ENCODE peak calls at places on chromosomes 16 and 17, in nine cellular contexts. L is A549, S is GM23338, T is HCT116, H is K562, M is HepG2, R is SK-N-SH, V is HL-60, O is GM12878. X is an unnamed sample.

GRCh38 chr17:46851029-46851741 is at the start of gene WNT9B:
- DNase-seq in L (peak), S (peak), T (no peak), H (peak), M (peak), R (peak), V (no peak), O (no peak), X (no peak)

GRCh38 chr16:23317751-23318150 is 15.6 kb downstream of the SCNN1B start:
- DNase-seq in L (no peak), S (no peak), T (no peak), H (no peak), M (no peak), R (no peak), V (no peak), O (no peak), X (no peak)

GRCh38 chr17:31508310-31509094 is 117.0 kb downstream of the RAB11FIP4 start:
- DNase-seq in L (peak), S (peak), T (no peak), H (no peak), M (peak), R (no peak), V (no peak), O (peak), X (no peak)

GRCh38 chr16:59849716-59850115 is 1115.6 kb upstream of the GOT2 start:
- DNase-seq in L (no peak), S (peak), T (no peak), H (no peak), M (no peak), R (no peak), V (no peak), O (no peak), X (no peak)

GRCh38 chr17:29190808-29191207 is 10.6 kb upstream of the MYO18A start:
- DNase-seq in L (no peak), S (no peak), T (no peak), H (no peak), M (no peak), R (no peak), V (no peak), O (no peak), X (no peak)

GRCh38 chr17:17730250-17730935 is 49.1 kb downstream of the RAI1 start:
- DNase-seq in L (no peak), S (no peak), T (no peak), H (no peak), M (no peak), R (no peak), V (no peak), O (no peak), X (no peak)

GRCh38 chr16:81446318-81447275 is 2.0 kb downstream of the CMIP start:
- DNase-seq in L (peak), S (peak), T (no peak), H (no peak), M (no peak), R (peak), V (no peak), O (no peak), X (no peak)

GRCh38 chr17:18981642-18982424 is 22.7 kb downstream of the FAM83G start:
- DNase-seq in L (peak), S (no peak), T (peak), H (peak), M (peak), R (no peak), V (no peak), O (no peak), X (peak)

GRCh38 chr16:28495795-28496749 is 1.6 kb downstream of the APOBR start:
- DNase-seq in L (no peak), S (no peak), T (no peak), H (no peak), M (no peak), R (no peak), V (no peak), O (no peak), X (no peak)

GRCh38 chr17:55089955-55090573 is 121.5 kb downstream of the STXBP4 start:
- DNase-seq in L (peak), S (peak), T (peak), H (peak), M (peak), R (no peak), V (no peak), O (peak), X (no peak)

GRCh38 chr17:31388770-31389672 is 2.5 kb upstream of the RAB11FIP4 start:
- DNase-seq in L (no peak), S (peak), T (no peak), H (peak), M (no peak), R (peak), V (no peak), O (no peak), X (peak)

GRCh38 chr17:50364715-50365114 is 8.3 kb downstream of the MRPL27 start:
- DNase-seq in L (no peak), S (peak), T (no peak), H (no peak), M (no peak), R (no peak), V (no peak), O (no peak), X (no peak)

DNA sequence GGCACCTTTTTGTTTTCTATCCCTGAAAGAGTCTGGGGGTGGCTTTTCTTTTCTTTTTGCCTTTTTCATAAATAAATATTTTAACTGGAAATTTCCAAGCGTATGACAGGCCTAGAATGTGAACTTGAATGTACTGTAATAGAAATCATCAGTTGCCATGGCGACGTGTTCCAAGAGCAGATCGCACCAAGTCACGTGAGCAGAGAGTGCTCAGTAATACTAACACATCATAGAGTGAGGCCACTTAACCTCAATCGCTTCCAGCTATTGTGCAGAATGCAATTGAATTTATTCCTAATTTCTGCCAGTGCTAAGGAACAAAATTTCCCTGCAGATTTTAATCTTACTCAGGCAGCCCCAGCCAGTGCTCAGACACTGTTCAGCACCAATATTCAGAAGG is 26.1 kb upstream of the PMFBP1 start:
- DNase-seq in L (no peak), S (no peak), T (no peak), H (peak), M (no peak), R (peak), V (no peak), O (no peak), X (no peak)
- H3K4me3 ChIP-seq in L (no peak), S (no peak), T (no peak), H (no peak), M (no peak), R (no peak), V (no peak), O (no peak), X (no peak)

GRCh38 chr16:68492501-68493411 is 44.4 kb upstream of the SMPD3 start:
- DNase-seq in L (no peak), S (no peak), T (no peak), H (no peak), M (no peak), R (no peak), V (no peak), O (no peak), X (no peak)

GRCh38 chr16:68490358-68490757 is 42.0 kb upstream of the SMPD3 start:
- DNase-seq in L (no peak), S (no peak), T (no peak), H (no peak), M (no peak), R (no peak), V (no peak), O (no peak), X (no peak)

GRCh38 chr16:68491576-68491950 is 43.3 kb upstream of the SMPD3 start:
- DNase-seq in L (no peak), S (no peak), T (no peak), H (no peak), M (no peak), R (no peak), V (no peak), O (no peak), X (no peak)

GRCh38 chr16:68492151-68492500 is 43.8 kb upstream of the SMPD3 start:
- DNase-seq in L (no peak), S (no peak), T (no peak), H (no peak), M (no peak), R (no peak), V (no peak), O (no peak), X (no peak)

GRCh38 chr16:68490829-68491575 is 42.7 kb upstream of the SMPD3 start:
- DNase-seq in L (peak), S (peak), T (peak), H (no peak), M (no peak), R (no peak), V (no peak), O (no peak), X (peak)
- TF ChIP-seq REST in L (no peak), S (no peak), T (no peak), H (no peak), M (no peak), R (no peak), V (no peak), O (no peak), X (no peak)

DNA sequence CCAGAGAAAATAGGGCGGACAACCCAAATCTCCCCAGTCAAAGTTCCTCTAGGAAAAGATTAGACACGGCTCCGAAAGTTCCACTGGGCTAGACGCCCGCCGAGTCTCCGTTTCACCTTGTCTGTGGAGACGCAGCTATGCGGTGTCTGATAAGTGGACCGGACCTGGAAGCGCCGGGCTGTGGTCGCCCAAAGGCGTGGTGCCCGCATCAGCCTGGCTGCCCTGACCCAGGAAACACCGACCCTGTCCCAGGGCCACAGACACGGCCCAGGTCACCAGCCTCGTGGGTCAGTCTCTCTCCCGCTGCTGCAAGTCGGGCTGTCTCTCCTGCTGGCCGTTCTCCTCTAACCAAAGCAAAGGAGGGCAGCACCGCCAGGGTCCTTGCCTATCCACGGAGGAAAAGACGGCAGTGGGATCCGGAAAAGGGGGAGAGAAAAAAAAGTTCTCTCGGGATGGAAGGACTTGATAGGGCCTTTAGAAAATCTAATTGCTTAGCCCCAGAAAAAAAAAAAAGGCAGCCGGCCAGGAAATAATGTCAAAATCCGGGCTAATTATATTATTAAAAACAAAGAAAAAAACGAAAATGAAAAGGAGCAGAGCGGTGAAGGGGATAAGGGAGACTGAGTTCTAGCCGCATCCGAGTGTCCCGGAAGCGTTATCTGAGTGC is 13.9 kb upstream of the FOXF1 start:
- DNase-seq in L (no peak), S (no peak), T (no peak), H (no peak), M (no peak), R (no peak), V (no peak), O (no peak), X (no peak)
- H3K4me3 ChIP-seq in L (no peak), S (peak), T (no peak), H (no peak), M (no peak), R (no peak), V (no peak), O (no peak), X (no peak)

GRCh38 chr17:3770471-3770870 is 30.5 kb downstream of the ITGAE start:
- DNase-seq in L (no peak), S (no peak), T (no peak), H (no peak), M (no peak), R (no peak), V (no peak), O (no peak), X (no peak)
- TF ChIP-seq REST in L (no peak), S (no peak), T (no peak), H (no peak), M (no peak), R (no peak), V (no peak), O (no peak), X (no peak)

DNA sequence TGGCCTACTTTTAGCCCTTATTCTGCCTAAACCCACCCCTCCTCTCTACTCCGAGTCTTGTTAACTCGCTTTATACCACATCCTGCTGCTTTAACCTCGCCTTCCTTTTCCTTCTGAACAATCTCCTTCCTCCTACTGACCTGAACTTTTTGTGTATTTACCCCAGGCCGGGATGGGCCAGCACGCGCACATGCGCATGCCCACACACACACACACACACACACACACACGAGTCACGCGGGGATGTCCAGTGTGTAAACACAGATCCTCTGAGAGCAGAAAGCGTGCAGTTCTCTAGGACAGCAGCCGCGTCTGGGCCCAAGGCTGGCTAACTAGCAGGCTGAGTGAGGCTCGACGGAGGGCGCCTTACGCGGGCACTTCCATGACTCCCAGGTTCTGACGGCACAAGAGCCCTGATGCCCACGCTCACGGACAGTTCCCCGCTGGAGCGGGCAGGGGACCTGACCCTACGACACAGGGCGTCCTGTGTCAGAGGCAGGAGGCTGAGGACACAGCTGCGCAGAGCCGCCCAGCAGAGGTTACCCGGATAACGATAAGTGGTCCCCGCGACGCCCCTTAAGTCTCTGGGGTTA is 610 bp downstream of the PIK3R5 start:
- DNase-seq in L (no peak), S (no peak), T (no peak), H (no peak), M (no peak), R (no peak), V (no peak), O (no peak), X (no peak)
- H3K4me3 ChIP-seq in L (no peak), S (peak), T (no peak), H (no peak), M (no peak), R (no peak), V (peak), O (peak), X (no peak)

GRCh38 chr17:66976781-66977201 is 12.3 kb downstream of the CACNG4 start:
- DNase-seq in L (no peak), S (no peak), T (no peak), H (no peak), M (no peak), R (peak), V (no peak), O (no peak), X (no peak)
- TF ChIP-seq REST in L (no peak), S (no peak), T (no peak), H (no peak), M (no peak), R (no peak), V (no peak), O (no peak), X (no peak)

DNA sequence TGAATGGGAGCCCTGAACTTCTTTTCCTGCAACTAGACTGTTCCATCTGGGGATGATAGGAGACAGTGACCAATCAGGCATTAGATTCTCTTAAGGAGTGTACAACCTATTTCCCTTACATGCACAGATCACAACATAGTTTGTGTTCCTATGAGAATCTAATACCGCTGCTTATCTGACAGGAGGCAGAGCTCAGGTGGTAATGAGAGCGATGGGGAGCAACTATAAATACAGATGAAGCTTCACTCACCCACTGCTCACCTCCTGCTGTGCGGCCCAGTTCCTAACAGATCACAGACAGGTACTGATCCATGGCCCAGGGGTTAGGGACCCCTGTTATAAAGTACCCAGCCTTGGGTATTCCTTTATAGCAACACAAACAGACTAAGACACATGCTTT is 17.4 kb upstream of the ADAMTS18 start:
- DNase-seq in L (no peak), S (no peak), T (no peak), H (no peak), M (no peak), R (no peak), V (no peak), O (no peak), X (no peak)
- H3K4me3 ChIP-seq in L (no peak), S (no peak), T (no peak), H (no peak), M (no peak), R (no peak), V (no peak), O (no peak), X (no peak)

GRCh38 chr17:82029391-82029790 is 2.1 kb upstream of the RAC3 start:
- DNase-seq in L (no peak), S (no peak), T (no peak), H (no peak), M (no peak), R (no peak), V (no peak), O (no peak), X (no peak)
- TF ChIP-seq REST in L (no peak), S (no peak), T (no peak), H (no peak), M (no peak), R (no peak), V (no peak), O (no peak), X (no peak)

GRCh38 chr16:68468849-68469248 is 20.5 kb upstream of the SMPD3 start:
- DNase-seq in L (no peak), S (no peak), T (no peak), H (no peak), M (no peak), R (no peak), V (no peak), O (no peak), X (no peak)

GRCh38 chr16:68473358-68474064 is 25.2 kb upstream of the SMPD3 start:
- DNase-seq in L (no peak), S (no peak), T (no peak), H (no peak), M (no peak), R (no peak), V (no peak), O (peak), X (no peak)

GRCh38 chr16:68472581-68472980 is 24.3 kb upstream of the SMPD3 start:
- DNase-seq in L (no peak), S (no peak), T (no peak), H (no peak), M (no peak), R (no peak), V (no peak), O (no peak), X (no peak)

GRCh38 chr16:68470461-68471150 is 22.3 kb upstream of the SMPD3 start:
- DNase-seq in L (no peak), S (no peak), T (no peak), H (no peak), M (no peak), R (no peak), V (peak), O (peak), X (no peak)

GRCh38 chr16:68469728-68470460 is 21.6 kb upstream of the SMPD3 start:
- DNase-seq in L (no peak), S (no peak), T (no peak), H (no peak), M (no peak), R (no peak), V (no peak), O (no peak), X (no peak)
- H3K4me3 ChIP-seq in L (no peak), S (no peak), T (no peak), H (no peak), M (peak), R (no peak), V (peak), O (peak), X (no peak)

DNA sequence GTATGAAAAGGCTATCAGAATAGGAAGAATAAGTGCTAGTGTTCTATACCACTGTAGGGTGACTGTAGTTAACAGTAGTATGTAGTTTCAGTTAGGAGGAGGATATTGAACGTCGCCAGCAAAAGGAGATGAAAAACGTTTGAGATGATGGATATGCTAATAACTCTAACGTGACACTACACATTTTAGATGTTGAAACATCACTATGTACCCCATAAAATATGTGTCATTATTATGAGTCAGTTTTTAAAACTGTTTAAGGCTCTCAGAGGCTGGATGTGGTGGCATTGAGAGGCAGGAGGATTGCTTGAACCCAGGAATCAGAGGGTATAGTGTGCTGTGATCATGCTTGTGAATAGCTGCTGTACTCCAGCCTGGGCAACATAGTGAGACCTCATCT is 31.8 kb downstream of the UBN1 start:
- DNase-seq in L (no peak), S (no peak), T (no peak), H (no peak), M (no peak), R (no peak), V (no peak), O (no peak), X (no peak)
- TF ChIP-seq REST in L (no peak), S (no peak), T (no peak), H (no peak), M (no peak), R (no peak), V (no peak), O (no peak), X (no peak)

X was measured in Panc1.